ENCODE peak calls at places on chromosomes 3 and 15, in nine cellular contexts. H, P, F, M, U, X, R, K and N are unnamed samples.

GRCh38 chr3:135218304-135218703 is 423.2 kb downstream of the EPHB1 start:
- DNase-seq in M (peak), R (no peak), F (no peak), U (no peak), P (no peak), K (no peak), H (no peak), X (no peak), N (no peak)

GRCh38 chr3:41299036-41299435 is 99.7 kb downstream of the CTNNB1 start:
- DNase-seq in H (no peak), X (no peak), F (no peak), P (no peak), U (no peak), M (no peak), R (no peak), K (no peak), N (no peak)

GRCh38 chr3:14121859-14122258 is 2.8 kb downstream of the CHCHD4 start:
- DNase-seq in X (no peak), K (no peak), P (no peak), U (no peak), M (no peak), F (no peak), H (no peak), R (no peak), N (no peak)

GRCh38 chr15:90268415-90268814 is 2.9 kb downstream of the NGRN start:
- DNase-seq in H (no peak), X (no peak), K (no peak), M (no peak), R (no peak), U (no peak), P (no peak), F (no peak), N (no peak)

GRCh38 chr3:36905545-36905944 is 39.3 kb downstream of the TRANK1 start:
- DNase-seq in U (peak), H (no peak), M (no peak), X (no peak), R (no peak), F (no peak), P (no peak), K (no peak), N (no peak)

GRCh38 chr3:114411292-114411691 is 117.5 kb downstream of the TIGIT start:
- DNase-seq in K (no peak), U (no peak), M (no peak), P (no peak), F (peak), R (peak), H (no peak), X (no peak), N (peak)

GRCh38 chr3:88149146-88149515 is 628 bp upstream of the C3orf38 start:
- DNase-seq in H (no peak), U (peak), P (no peak), X (no peak), M (peak), R (no peak), F (peak), K (no peak), N (no peak)

GRCh38 chr3:143465638-143466037 is 346.1 kb downstream of the CHST2 start:
- DNase-seq in U (no peak), K (no peak), X (no peak), M (no peak), R (no peak), F (no peak), P (no peak), H (no peak), N (no peak)

GRCh38 chr3:53518495-53518981 is 24.1 kb downstream of the CACNA1D start:
- DNase-seq in F (peak), X (no peak), P (no peak), K (no peak), H (no peak), R (peak), U (no peak), M (no peak), N (no peak)

GRCh38 chr3:109081746-109082510 is 36.0 kb downstream of the MORC1 start:
- DNase-seq in P (peak), M (peak), H (peak), F (peak), R (peak), X (peak), U (peak), K (no peak), N (peak)

GRCh38 chr3:116920836-116921596 is 211.4 kb downstream of the TUSC7 start:
- DNase-seq in H (peak), M (no peak), X (no peak), K (no peak), P (no peak), F (peak), U (no peak), R (no peak), N (no peak)

GRCh38 chr3:10164546-10165393 is at the start of gene IRAK2:
- DNase-seq in U (peak), H (peak), X (no peak), K (peak), M (peak), F (peak), P (peak), R (peak), N (peak)

GRCh38 chr3:25155696-25156471 is 272.2 kb upstream of the RARB start:
- DNase-seq in H (peak), K (no peak), U (no peak), F (no peak), P (no peak), X (peak), M (no peak), R (no peak), N (peak)

GRCh38 chr3:50341996-50342732 is 1.5 kb upstream of the RASSF1 start:
- DNase-seq in M (no peak), U (no peak), H (no peak), K (no peak), F (no peak), X (no peak), P (no peak), R (no peak), N (no peak)

GRCh38 chr3:14842277-14842676 is 23.5 kb downstream of the FGD5 start:
- DNase-seq in K (no peak), F (no peak), R (no peak), U (no peak), X (no peak), M (no peak), P (no peak), H (no peak), N (no peak)

GRCh38 chr3:123841476-123842238 is 42.5 kb downstream of the MYLK start:
- DNase-seq in K (no peak), X (peak), U (no peak), R (no peak), P (no peak), M (no peak), H (peak), F (no peak), N (peak)

GRCh38 chr15:85690546-85691226 is 104.0 kb downstream of the KLHL25 start:
- DNase-seq in U (peak), K (no peak), F (no peak), H (no peak), R (no peak), X (no peak), M (no peak), P (peak), N (no peak)

GRCh38 chr3:13878711-13879101 is 1.2 kb downstream of the WNT7A start:
- DNase-seq in K (no peak), X (no peak), H (no peak), R (no peak), M (peak), F (no peak), U (peak), P (no peak), N (no peak)

GRCh38 chr3:58249358-58250092 is 11.9 kb downstream of the ABHD6 start:
- DNase-seq in U (no peak), K (no peak), R (no peak), X (no peak), F (peak), H (no peak), M (peak), P (no peak), N (peak)

GRCh38 chr15:58457466-58457965 is 25.7 kb downstream of the LIPC start:
- DNase-seq in U (peak), P (peak), R (peak), M (no peak), K (no peak), H (peak), X (peak), F (peak), N (peak)

GRCh38 chr15:62979252-62979651 is 63.3 kb upstream of the TPM1 start:
- DNase-seq in K (no peak), R (no peak), M (no peak), P (no peak), U (no peak), H (no peak), X (no peak), F (no peak), N (no peak)

GRCh38 chr3:182118081-182118480 is 406.4 kb downstream of the SOX2 start:
- DNase-seq in K (no peak), H (no peak), M (no peak), P (no peak), R (peak), U (no peak), X (peak), F (no peak), N (peak)

GRCh38 chr3:189353988-189354735 is 182.4 kb downstream of the TPRG1 start:
- DNase-seq in H (no peak), P (no peak), X (no peak), M (no peak), U (no peak), K (no peak), F (no peak), R (no peak), N (no peak)

GRCh38 chr15:74780983-74781672 is 752 bp upstream of the CSK start:
- DNase-seq in K (no peak), U (peak), R (peak), M (no peak), X (no peak), F (peak), H (no peak), P (peak), N (no peak)

GRCh38 chr15:53978248-53978906 is at the start of gene UNC13C:
- DNase-seq in K (peak), U (peak), M (peak), F (peak), H (peak), X (no peak), R (no peak), P (no peak), N (no peak)

GRCh38 chr3:61250784-61251173 is 473 bp downstream of the FHIT start:
- DNase-seq in F (peak), R (peak), M (peak), U (peak), K (peak), P (peak), X (no peak), H (no peak), N (no peak)

GRCh38 chr3:12392101-12392878 is 92.0 kb upstream of the TSEN2 start:
- DNase-seq in H (no peak), M (no peak), R (no peak), K (no peak), X (no peak), F (peak), P (no peak), U (no peak), N (peak)

GRCh38 chr15:36400936-36401585 is 178.4 kb upstream of the CDIN1 start:
- DNase-seq in M (no peak), P (no peak), R (no peak), H (no peak), K (no peak), F (no peak), U (no peak), X (no peak), N (no peak)

GRCh38 chr3:101172516-101172915 is 147.9 kb downstream of the IMPG2 start:
- DNase-seq in P (no peak), U (no peak), X (no peak), F (no peak), H (no peak), K (no peak), M (no peak), R (no peak), N (no peak)

GRCh38 chr15:74304459-74304858 is 63.0 kb downstream of the CYP11A1 start:
- DNase-seq in X (no peak), U (no peak), F (no peak), M (no peak), P (no peak), H (no peak), R (no peak), K (no peak), N (no peak)

GRCh38 chr15:43329222-43329959 is 982 bp downstream of the LCMT2 start:
- DNase-seq in X (no peak), H (peak), F (peak), M (peak), K (no peak), R (no peak), U (no peak), P (peak), N (peak)

GRCh38 chr3:158974905-158975304 is 173.1 kb downstream of the MFSD1 start:
- DNase-seq in F (no peak), M (no peak), R (no peak), U (no peak), K (no peak), X (no peak), P (no peak), H (no peak), N (no peak)

GRCh38 chr15:78087944-78088772 is 4.2 kb upstream of the SH2D7 start:
- DNase-seq in K (no peak), R (no peak), U (peak), X (no peak), M (no peak), F (no peak), P (no peak), H (no peak), N (no peak)